ENCODE peak calls at places on chromosomes 7 and 10, in nine cellular contexts. One of them, this sample, is unnamed. For H3K4me1, the result is how much of the 10 kb centered on the place peaks cover.

GRCh38 chr7:33157311-33157710 is 27.9 kb downstream of the BBS9 start:
- DNase-seq in tibial nerve: no peak
- DNase-seq in heart left ventricle: no peak
- DNase-seq in osteoblast: no peak
- DNase-seq in GM23248: peak
- DNase-seq in astrocyte: peak
- DNase-seq in HCT116: no peak
- DNase-seq in body of pancreas: no peak
- DNase-seq in cardiac muscle cell: peak
- DNase-seq in this sample: no peak

GRCh38 chr7:38330861-38331709 is 57.6 kb upstream of the TARP start:
- DNase-seq in osteoblast: no peak
- DNase-seq in GM23248: no peak
- DNase-seq in tibial nerve: no peak
- DNase-seq in HCT116: no peak
- DNase-seq in body of pancreas: no peak
- DNase-seq in heart left ventricle: no peak
- DNase-seq in astrocyte: no peak
- DNase-seq in cardiac muscle cell: no peak
- DNase-seq in this sample: no peak

GRCh38 chr7:101553771-101554445 is 75.2 kb downstream of the MYL10 start:
- DNase-seq in HCT116: no peak
- DNase-seq in astrocyte: no peak
- DNase-seq in osteoblast: peak
- DNase-seq in heart left ventricle: peak
- DNase-seq in cardiac muscle cell: no peak
- DNase-seq in tibial nerve: peak
- DNase-seq in body of pancreas: no peak
- DNase-seq in GM23248: no peak
- DNase-seq in this sample: no peak

GRCh38 chr10:71502221-71502620 is 105.5 kb downstream of the CDH23 start:
- DNase-seq in astrocyte: no peak
- DNase-seq in body of pancreas: no peak
- DNase-seq in heart left ventricle: no peak
- DNase-seq in cardiac muscle cell: no peak
- DNase-seq in GM23248: no peak
- DNase-seq in tibial nerve: no peak
- DNase-seq in HCT116: no peak
- DNase-seq in osteoblast: no peak
- DNase-seq in this sample: no peak

GRCh38 chr10:22712246-22712958 is 2.0 kb downstream of the PIP4K2A start:
- DNase-seq in astrocyte: peak
- DNase-seq in heart left ventricle: no peak
- DNase-seq in GM23248: peak
- DNase-seq in cardiac muscle cell: peak
- DNase-seq in osteoblast: peak
- DNase-seq in tibial nerve: no peak
- DNase-seq in body of pancreas: no peak
- DNase-seq in HCT116: no peak
- DNase-seq in this sample: no peak

GRCh38 chr7:110604885-110605284 is 486.0 kb upstream of the LRRN3 start:
- DNase-seq in tibial nerve: no peak
- DNase-seq in body of pancreas: no peak
- DNase-seq in GM23248: no peak
- DNase-seq in HCT116: no peak
- DNase-seq in osteoblast: no peak
- DNase-seq in cardiac muscle cell: no peak
- DNase-seq in astrocyte: no peak
- DNase-seq in heart left ventricle: no peak
- DNase-seq in this sample: no peak

GRCh38 chr7:103480771-103481170 is 34.8 kb upstream of the SLC26A5 start:
- DNase-seq in osteoblast: no peak
- DNase-seq in astrocyte: no peak
- DNase-seq in body of pancreas: no peak
- DNase-seq in cardiac muscle cell: no peak
- DNase-seq in tibial nerve: no peak
- DNase-seq in heart left ventricle: no peak
- DNase-seq in GM23248: no peak
- DNase-seq in HCT116: no peak
- DNase-seq in this sample: no peak

GRCh38 chr7:36970551-36971514 is 246.5 kb upstream of the AOAH start:
- DNase-seq in heart left ventricle: no peak
- DNase-seq in osteoblast: no peak
- DNase-seq in astrocyte: no peak
- DNase-seq in body of pancreas: no peak
- DNase-seq in HCT116: no peak
- DNase-seq in tibial nerve: no peak
- DNase-seq in GM23248: no peak
- DNase-seq in cardiac muscle cell: no peak
- DNase-seq in this sample: no peak

GRCh38 chr10:89646833-89647570 is 2.0 kb upstream of the PANK1 start:
- DNase-seq in heart left ventricle: no peak
- DNase-seq in osteoblast: no peak
- DNase-seq in astrocyte: no peak
- DNase-seq in cardiac muscle cell: no peak
- DNase-seq in GM23248: no peak
- DNase-seq in HCT116: no peak
- DNase-seq in tibial nerve: no peak
- DNase-seq in body of pancreas: no peak
- DNase-seq in this sample: no peak

GRCh38 chr7:114472896-114473512 is 58.4 kb downstream of the FOXP2 start:
- DNase-seq in body of pancreas: no peak
- DNase-seq in tibial nerve: no peak
- DNase-seq in heart left ventricle: no peak
- DNase-seq in osteoblast: no peak
- DNase-seq in HCT116: no peak
- DNase-seq in GM23248: no peak
- DNase-seq in cardiac muscle cell: no peak
- DNase-seq in astrocyte: no peak
- DNase-seq in this sample: no peak

GRCh38 chr7:135970682-135971365 is 6.3 kb downstream of the MTPN start:
- DNase-seq in cardiac muscle cell: no peak
- DNase-seq in GM23248: no peak
- DNase-seq in HCT116: no peak
- DNase-seq in tibial nerve: no peak
- DNase-seq in osteoblast: no peak
- DNase-seq in astrocyte: no peak
- DNase-seq in heart left ventricle: no peak
- DNase-seq in body of pancreas: no peak
- DNase-seq in this sample: no peak

GRCh38 chr10:129921801-129922597 is 42.1 kb downstream of the EBF3 start:
- DNase-seq in HCT116: no peak
- DNase-seq in tibial nerve: no peak
- DNase-seq in astrocyte: no peak
- DNase-seq in osteoblast: no peak
- DNase-seq in heart left ventricle: no peak
- DNase-seq in body of pancreas: no peak
- DNase-seq in cardiac muscle cell: no peak
- DNase-seq in GM23248: no peak
- DNase-seq in this sample: no peak

DNA sequence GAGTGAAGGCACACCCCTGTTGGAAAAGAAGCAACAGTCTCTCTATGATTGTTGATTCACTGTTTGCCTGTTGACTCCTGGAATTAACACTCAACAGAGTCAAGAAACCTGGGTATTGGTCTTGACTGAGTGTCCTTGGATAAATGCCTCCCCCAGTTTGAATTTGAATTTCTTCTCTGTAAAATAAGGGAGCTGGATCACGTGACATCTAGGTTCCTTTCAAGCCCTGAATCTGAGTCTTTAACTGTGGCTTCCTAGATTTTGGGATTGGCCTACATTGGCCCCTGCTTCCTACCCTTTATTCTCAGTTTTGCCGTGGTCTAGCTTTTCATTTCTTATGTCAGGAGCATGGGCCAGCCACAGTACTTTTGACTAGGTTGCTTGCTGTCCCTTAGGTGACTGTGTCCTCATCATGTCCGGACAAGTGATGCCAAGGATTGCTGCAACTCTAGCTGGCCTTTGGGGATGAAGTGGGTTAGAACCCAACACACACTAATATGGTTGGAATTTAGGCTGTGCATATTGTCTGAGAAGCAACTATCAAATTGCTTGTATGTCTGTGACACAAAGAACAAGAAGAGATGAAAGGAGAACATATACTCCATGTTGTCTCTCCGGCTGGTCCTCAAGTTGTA is 35.4 kb downstream of the CALD1 start:
- DNase-seq in body of pancreas: no peak
- DNase-seq in osteoblast: no peak
- DNase-seq in astrocyte: no peak
- DNase-seq in tibial nerve: no peak
- DNase-seq in cardiac muscle cell: no peak
- DNase-seq in HCT116: no peak
- DNase-seq in heart left ventricle: no peak
- DNase-seq in GM23248: no peak
- DNase-seq in this sample: no peak
- H3K27ac ChIP-seq in body of pancreas: no peak
- H3K27ac ChIP-seq in osteoblast: peak
- H3K27ac ChIP-seq in astrocyte: peak
- H3K27ac ChIP-seq in tibial nerve: peak
- H3K27ac ChIP-seq in cardiac muscle cell: no peak
- H3K27ac ChIP-seq in HCT116: no peak
- H3K27ac ChIP-seq in heart left ventricle: peak
- H3K27ac ChIP-seq in GM23248: peak
- H3K27ac ChIP-seq in this sample: no peak

DNA sequence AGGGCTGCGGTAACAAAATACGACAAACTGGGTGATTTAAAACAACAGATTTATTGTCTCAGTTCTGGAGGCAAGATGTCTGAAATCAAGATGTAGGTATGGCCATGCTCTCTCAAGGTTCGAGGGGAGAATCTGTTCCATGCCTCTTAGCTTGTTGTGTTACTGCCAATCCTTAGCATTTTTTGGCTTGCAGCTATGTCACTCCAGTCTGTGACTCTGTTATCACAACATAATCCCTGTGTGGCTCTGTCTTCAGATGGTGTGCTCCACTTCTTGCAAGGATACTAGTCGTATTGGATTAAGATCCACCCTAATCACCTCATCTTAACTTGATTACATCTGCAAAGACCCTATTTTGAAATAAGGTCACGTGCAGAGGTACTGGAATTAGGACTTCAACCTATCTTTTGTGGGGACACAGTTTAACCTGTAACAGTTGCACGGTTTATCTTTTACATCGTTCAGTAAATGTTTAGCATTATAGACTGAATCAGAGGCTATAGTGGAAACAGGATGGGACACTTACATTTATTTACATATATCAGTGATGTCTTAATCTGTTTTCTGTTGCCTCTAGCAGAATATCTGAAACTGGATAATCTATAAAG is 3.1 kb downstream of the C1GALT1 start:
- DNase-seq in astrocyte: no peak
- DNase-seq in osteoblast: peak
- DNase-seq in body of pancreas: no peak
- DNase-seq in tibial nerve: no peak
- DNase-seq in cardiac muscle cell: no peak
- DNase-seq in heart left ventricle: no peak
- DNase-seq in GM23248: no peak
- DNase-seq in HCT116: no peak
- DNase-seq in this sample: no peak
- H3K4me1 ChIP-seq in astrocyte: under half
- H3K4me1 ChIP-seq in osteoblast: under half
- H3K4me1 ChIP-seq in body of pancreas: under half
- H3K4me1 ChIP-seq in tibial nerve: under half
- H3K4me1 ChIP-seq in cardiac muscle cell: under half
- H3K4me1 ChIP-seq in heart left ventricle: under half
- H3K4me1 ChIP-seq in GM23248: under half
- H3K4me1 ChIP-seq in HCT116: under half
- H3K4me1 ChIP-seq in this sample: under half

DNA sequence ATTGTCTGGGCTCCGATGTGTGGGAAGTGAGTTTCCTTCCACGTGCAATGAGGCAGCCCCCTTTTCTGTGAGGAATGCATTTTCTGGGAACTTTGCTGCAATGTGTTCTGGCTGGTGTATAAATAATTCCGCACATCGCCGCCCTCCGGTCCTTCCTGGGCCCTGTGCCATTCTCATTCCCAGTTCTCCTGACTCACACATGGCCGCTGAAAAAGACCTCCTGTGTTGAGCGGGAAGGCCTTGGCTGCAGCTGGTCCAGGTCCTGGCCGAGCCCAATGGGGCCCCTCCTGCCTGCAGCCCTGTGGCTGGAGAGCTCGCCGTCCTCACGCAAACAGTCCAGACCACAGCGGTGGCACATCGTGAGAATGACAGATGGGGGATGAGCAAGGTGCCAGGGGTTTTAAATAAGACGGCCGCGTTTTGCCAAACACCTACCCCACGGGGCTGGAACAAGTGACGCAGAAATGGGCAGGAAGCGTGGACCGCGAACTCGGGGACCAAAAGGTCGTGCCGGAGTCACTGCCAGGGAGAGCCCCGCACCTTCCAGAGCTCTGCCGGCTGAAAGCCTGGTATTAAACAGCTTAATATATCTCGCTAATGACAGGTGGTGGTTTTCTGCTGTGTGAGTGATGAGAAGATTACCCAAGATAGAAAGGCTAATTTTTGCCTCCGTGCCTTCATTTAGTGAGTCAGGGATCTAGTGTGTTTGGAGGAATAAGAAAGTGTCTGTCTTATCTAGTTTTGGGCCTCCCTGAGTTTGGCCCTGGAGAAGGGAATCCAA is 37.0 kb downstream of the FAM20C start:
- DNase-seq in GM23248: peak
- DNase-seq in astrocyte: peak
- DNase-seq in osteoblast: peak
- DNase-seq in heart left ventricle: no peak
- DNase-seq in body of pancreas: peak
- DNase-seq in tibial nerve: peak
- DNase-seq in cardiac muscle cell: peak
- DNase-seq in HCT116: no peak
- DNase-seq in this sample: no peak
- H3K27ac ChIP-seq in GM23248: peak
- H3K27ac ChIP-seq in astrocyte: peak
- H3K27ac ChIP-seq in osteoblast: peak
- H3K27ac ChIP-seq in heart left ventricle: peak
- H3K27ac ChIP-seq in body of pancreas: no peak
- H3K27ac ChIP-seq in tibial nerve: peak
- H3K27ac ChIP-seq in cardiac muscle cell: no peak
- H3K27ac ChIP-seq in HCT116: no peak
- H3K27ac ChIP-seq in this sample: no peak

DNA sequence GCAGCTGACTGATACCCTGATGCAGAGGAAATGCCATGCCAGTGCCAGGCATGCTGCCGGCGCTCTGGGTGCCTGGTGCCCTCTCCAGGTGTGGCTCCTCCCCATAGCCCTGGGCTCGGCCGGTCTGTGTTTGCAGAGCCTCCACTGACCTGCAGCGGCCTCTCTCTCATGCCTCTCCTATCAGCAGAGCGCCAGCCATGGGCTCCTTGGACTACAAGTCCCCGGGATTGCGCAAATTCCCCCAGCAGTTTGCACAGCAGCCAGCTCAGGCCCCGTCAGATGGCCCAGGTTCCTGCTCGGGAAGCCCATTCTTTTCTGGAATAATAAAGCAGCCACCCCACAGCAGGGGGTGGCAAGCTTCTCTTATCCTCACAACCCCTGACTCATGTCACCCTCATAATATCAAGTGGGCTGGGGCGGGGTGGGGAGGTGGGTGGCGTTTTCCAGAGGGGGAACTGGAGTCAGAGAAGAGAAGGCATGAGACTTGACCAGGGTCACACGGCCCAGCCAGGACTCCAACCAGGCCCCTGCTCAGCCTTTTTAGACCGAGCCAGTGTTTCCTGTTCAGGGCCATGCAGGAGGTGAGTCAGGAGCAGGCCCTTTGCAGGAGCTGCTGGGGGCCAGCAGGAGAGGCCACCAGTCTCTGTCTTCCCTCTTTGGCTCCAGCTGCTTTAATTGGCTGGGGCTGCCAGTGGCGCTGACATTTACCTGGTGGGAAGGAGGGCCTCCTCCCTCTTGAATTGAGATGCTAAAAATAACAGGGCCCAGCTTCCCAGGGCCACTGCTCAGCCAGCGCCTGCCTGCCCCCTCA is 58.6 kb downstream of the ZMIZ1 start:
- DNase-seq in heart left ventricle: peak
- DNase-seq in astrocyte: peak
- DNase-seq in HCT116: peak
- DNase-seq in osteoblast: peak
- DNase-seq in cardiac muscle cell: peak
- DNase-seq in body of pancreas: peak
- DNase-seq in tibial nerve: peak
- DNase-seq in GM23248: peak
- DNase-seq in this sample: no peak
- H3K4me1 ChIP-seq in heart left ventricle: half or more
- H3K4me1 ChIP-seq in astrocyte: half or more
- H3K4me1 ChIP-seq in HCT116: half or more
- H3K4me1 ChIP-seq in osteoblast: under half
- H3K4me1 ChIP-seq in cardiac muscle cell: half or more
- H3K4me1 ChIP-seq in body of pancreas: half or more
- H3K4me1 ChIP-seq in tibial nerve: under half
- H3K4me1 ChIP-seq in GM23248: under half
- H3K4me1 ChIP-seq in this sample: under half